ENCODE peak calls at places on chromosomes 12 and 14, in five cellular contexts. One of them, this sample, is unnamed. For H3K4me1, the result is how much of the 10 kb centered on the place peaks cover.

GRCh38 chr12:29398495-29398894 is 17.5 kb upstream of the ERGIC2 start:
- DNase-seq in left lung: no peak
- DNase-seq in neuronal stem cell: no peak
- DNase-seq in CD4-positive, CD25-positive, alpha-beta regulatory T cell: no peak
- DNase-seq in IMR-90: no peak
- DNase-seq in this sample: no peak

GRCh38 chr12:88993655-88994054 is 358.6 kb downstream of the DUSP6 start:
- DNase-seq in neuronal stem cell: peak
- DNase-seq in CD4-positive, CD25-positive, alpha-beta regulatory T cell: no peak
- DNase-seq in left lung: no peak
- DNase-seq in IMR-90: peak
- DNase-seq in this sample: peak

GRCh38 chr12:67034110-67034879 is 234.9 kb upstream of the CAND1 start:
- DNase-seq in left lung: peak
- DNase-seq in IMR-90: peak
- DNase-seq in neuronal stem cell: no peak
- DNase-seq in CD4-positive, CD25-positive, alpha-beta regulatory T cell: no peak
- DNase-seq in this sample: no peak

GRCh38 chr12:118359541-118359915 is 13.2 kb downstream of the TAOK3 start:
- DNase-seq in neuronal stem cell: no peak
- DNase-seq in IMR-90: no peak
- DNase-seq in CD4-positive, CD25-positive, alpha-beta regulatory T cell: peak
- DNase-seq in left lung: no peak
- DNase-seq in this sample: no peak

GRCh38 chr12:5586201-5586600 is 154.3 kb downstream of the NTF3 start:
- DNase-seq in left lung: no peak
- DNase-seq in neuronal stem cell: no peak
- DNase-seq in CD4-positive, CD25-positive, alpha-beta regulatory T cell: no peak
- DNase-seq in IMR-90: peak
- DNase-seq in this sample: no peak

GRCh38 chr14:60363275-60363674 is 114.3 kb downstream of the PPM1A start:
- DNase-seq in left lung: no peak
- DNase-seq in neuronal stem cell: no peak
- DNase-seq in IMR-90: no peak
- DNase-seq in CD4-positive, CD25-positive, alpha-beta regulatory T cell: no peak
- DNase-seq in this sample: no peak

GRCh38 chr14:23316300-23316699 is 5.0 kb upstream of the PABPN1 start:
- DNase-seq in CD4-positive, CD25-positive, alpha-beta regulatory T cell: no peak
- DNase-seq in IMR-90: peak
- DNase-seq in left lung: no peak
- DNase-seq in neuronal stem cell: no peak
- DNase-seq in this sample: no peak

GRCh38 chr12:51488281-51488680 is 63.6 kb downstream of the SLC4A8 start:
- DNase-seq in neuronal stem cell: no peak
- DNase-seq in left lung: no peak
- DNase-seq in IMR-90: peak
- DNase-seq in CD4-positive, CD25-positive, alpha-beta regulatory T cell: no peak
- DNase-seq in this sample: no peak

GRCh38 chr14:29853272-29853671 is 74.4 kb downstream of the PRKD1 start:
- DNase-seq in IMR-90: peak
- DNase-seq in left lung: no peak
- DNase-seq in neuronal stem cell: no peak
- DNase-seq in CD4-positive, CD25-positive, alpha-beta regulatory T cell: no peak
- DNase-seq in this sample: no peak

GRCh38 chr12:79360936-79361335 is 329.8 kb downstream of the PAWR start:
- DNase-seq in neuronal stem cell: no peak
- DNase-seq in IMR-90: no peak
- DNase-seq in CD4-positive, CD25-positive, alpha-beta regulatory T cell: no peak
- DNase-seq in left lung: no peak
- DNase-seq in this sample: no peak
- H3K4me3 ChIP-seq in neuronal stem cell: no peak
- H3K4me3 ChIP-seq in IMR-90: no peak
- H3K4me3 ChIP-seq in CD4-positive, CD25-positive, alpha-beta regulatory T cell: no peak
- H3K4me3 ChIP-seq in left lung: no peak
- H3K4me3 ChIP-seq in this sample: no peak

DNA sequence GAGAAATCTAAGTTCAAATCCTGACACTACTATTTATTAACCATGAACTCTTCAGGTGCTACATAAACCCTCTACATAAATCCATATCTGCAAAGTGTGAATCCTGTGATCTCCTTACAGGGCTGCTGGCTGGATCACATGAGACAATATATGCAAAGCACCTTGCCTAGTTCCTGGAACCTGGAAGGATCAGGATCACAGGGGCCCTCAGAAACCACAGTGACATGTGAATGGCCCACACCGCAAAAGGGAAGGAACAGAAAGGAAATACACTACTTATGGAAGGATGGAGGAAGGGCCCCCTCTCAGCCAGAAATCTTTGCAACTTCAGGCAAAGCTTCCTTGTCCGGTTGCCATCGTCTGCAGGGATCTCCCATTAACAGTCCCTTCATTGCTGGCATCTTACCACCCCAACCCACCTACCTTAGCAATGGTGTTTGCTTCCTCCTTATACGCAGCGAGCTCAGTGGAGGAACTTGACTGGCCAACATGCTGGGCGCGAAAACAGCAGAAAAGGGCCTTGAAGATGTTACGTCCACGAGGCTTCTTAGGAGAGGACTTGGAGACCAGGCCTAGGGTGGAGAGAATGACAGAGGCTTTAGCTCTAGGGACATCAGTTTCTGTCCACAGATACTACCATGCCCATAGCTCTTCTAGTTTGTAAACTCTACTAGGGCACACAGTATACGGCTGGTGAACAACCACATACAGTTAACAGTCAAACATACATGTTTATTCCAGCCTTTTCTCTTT is 10.7 kb upstream of the AVIL start:
- DNase-seq in neuronal stem cell: no peak
- DNase-seq in left lung: no peak
- DNase-seq in CD4-positive, CD25-positive, alpha-beta regulatory T cell: no peak
- DNase-seq in IMR-90: no peak
- DNase-seq in this sample: no peak
- H3K4me1 ChIP-seq in neuronal stem cell: under half
- H3K4me1 ChIP-seq in left lung: half or more
- H3K4me1 ChIP-seq in CD4-positive, CD25-positive, alpha-beta regulatory T cell: under half
- H3K4me1 ChIP-seq in IMR-90: under half
- H3K4me1 ChIP-seq in this sample: under half

DNA sequence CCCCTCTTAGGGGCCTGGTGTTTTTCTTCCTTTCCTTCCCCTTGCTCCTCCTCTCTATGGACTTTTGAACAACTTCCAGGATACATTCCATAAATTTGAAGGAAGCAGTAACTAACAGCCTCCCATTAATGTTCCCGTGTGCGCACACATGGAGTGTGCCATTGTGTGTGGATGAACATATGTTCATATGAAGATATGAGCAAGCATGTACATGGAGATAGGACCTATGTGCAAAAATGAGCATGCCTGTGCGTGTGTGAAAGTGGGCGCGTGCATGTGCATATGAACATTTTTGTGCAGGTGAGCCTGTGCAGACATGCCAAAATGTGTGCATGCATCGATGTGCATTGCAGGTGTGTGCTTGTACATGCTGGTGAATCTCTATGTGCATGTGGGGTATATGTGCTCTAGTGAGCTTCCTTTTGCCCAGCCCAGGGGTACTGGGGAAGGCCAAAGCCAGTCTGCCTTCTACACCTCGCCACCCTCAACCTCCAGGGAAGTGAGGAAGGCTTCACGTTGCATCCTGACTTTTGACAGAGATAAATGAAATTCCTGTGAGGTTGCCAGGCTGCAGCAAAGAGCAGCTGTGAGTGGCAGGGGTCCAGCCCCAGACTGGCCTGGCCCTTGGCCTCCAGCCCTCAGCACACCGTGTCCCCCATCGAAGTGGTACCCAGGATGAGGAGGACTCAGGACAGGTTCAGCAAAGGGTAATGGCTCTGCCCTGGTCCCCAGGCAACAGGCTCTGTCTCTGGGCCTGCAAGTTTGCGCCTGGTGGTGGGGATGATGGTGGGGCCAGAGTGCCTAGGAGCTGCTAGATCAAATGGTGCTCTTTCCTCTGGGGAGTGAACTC is 21.1 kb upstream of the PGF start:
- DNase-seq in CD4-positive, CD25-positive, alpha-beta regulatory T cell: no peak
- DNase-seq in left lung: no peak
- DNase-seq in IMR-90: no peak
- DNase-seq in neuronal stem cell: no peak
- DNase-seq in this sample: no peak
- H3K4me3 ChIP-seq in CD4-positive, CD25-positive, alpha-beta regulatory T cell: no peak
- H3K4me3 ChIP-seq in left lung: no peak
- H3K4me3 ChIP-seq in IMR-90: no peak
- H3K4me3 ChIP-seq in neuronal stem cell: no peak
- H3K4me3 ChIP-seq in this sample: no peak

GRCh38 chr14:69582829-69583228 is 8.2 kb upstream of the CCDC177 start:
- DNase-seq in CD4-positive, CD25-positive, alpha-beta regulatory T cell: no peak
- DNase-seq in neuronal stem cell: no peak
- DNase-seq in IMR-90: no peak
- DNase-seq in left lung: no peak
- DNase-seq in this sample: no peak
- H3K4me1 ChIP-seq in CD4-positive, CD25-positive, alpha-beta regulatory T cell: under half
- H3K4me1 ChIP-seq in neuronal stem cell: under half
- H3K4me1 ChIP-seq in IMR-90: under half
- H3K4me1 ChIP-seq in left lung: under half
- H3K4me1 ChIP-seq in this sample: under half

GRCh38 chr12:131510431-131510830 is 200.5 kb upstream of the SFSWAP start:
- DNase-seq in left lung: no peak
- DNase-seq in CD4-positive, CD25-positive, alpha-beta regulatory T cell: no peak
- DNase-seq in neuronal stem cell: no peak
- DNase-seq in IMR-90: no peak
- DNase-seq in this sample: no peak

GRCh38 chr12:131511391-131511802 is 199.5 kb upstream of the SFSWAP start:
- DNase-seq in neuronal stem cell: no peak
- DNase-seq in CD4-positive, CD25-positive, alpha-beta regulatory T cell: no peak
- DNase-seq in left lung: no peak
- DNase-seq in IMR-90: no peak
- DNase-seq in this sample: no peak

GRCh38 chr12:131509706-131510105 is 201.2 kb upstream of the SFSWAP start:
- DNase-seq in CD4-positive, CD25-positive, alpha-beta regulatory T cell: no peak
- DNase-seq in neuronal stem cell: no peak
- DNase-seq in left lung: no peak
- DNase-seq in IMR-90: no peak
- DNase-seq in this sample: no peak

GRCh38 chr12:131511803-131512564 is 198.9 kb upstream of the SFSWAP start:
- DNase-seq in CD4-positive, CD25-positive, alpha-beta regulatory T cell: no peak
- DNase-seq in neuronal stem cell: no peak
- DNase-seq in IMR-90: no peak
- DNase-seq in left lung: no peak
- DNase-seq in this sample: no peak

DNA sequence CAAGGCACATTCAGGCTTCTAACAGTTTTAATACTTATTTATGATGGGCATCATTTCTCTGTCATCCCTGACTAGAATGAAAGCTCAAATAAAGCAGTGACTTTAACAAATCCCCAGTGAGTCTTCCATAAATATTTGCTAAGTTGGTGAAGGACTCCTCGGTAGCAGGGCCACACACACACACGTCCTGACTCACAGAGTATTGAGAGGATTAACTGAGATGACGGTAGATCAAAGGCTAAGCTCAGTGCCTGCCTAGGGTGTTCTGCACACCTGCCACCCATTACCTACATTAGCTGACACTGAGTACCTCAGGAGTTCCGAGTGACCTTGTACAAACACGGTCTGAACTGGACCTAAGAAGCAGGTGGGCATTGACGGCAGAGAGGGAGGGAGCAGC is 197.3 kb upstream of the SFSWAP start:
- DNase-seq in left lung: no peak
- DNase-seq in IMR-90: no peak
- DNase-seq in CD4-positive, CD25-positive, alpha-beta regulatory T cell: no peak
- DNase-seq in neuronal stem cell: no peak
- DNase-seq in this sample: no peak
- H3K4me3 ChIP-seq in left lung: no peak
- H3K4me3 ChIP-seq in IMR-90: no peak
- H3K4me3 ChIP-seq in CD4-positive, CD25-positive, alpha-beta regulatory T cell: no peak
- H3K4me3 ChIP-seq in neuronal stem cell: no peak
- H3K4me3 ChIP-seq in this sample: no peak

DNA sequence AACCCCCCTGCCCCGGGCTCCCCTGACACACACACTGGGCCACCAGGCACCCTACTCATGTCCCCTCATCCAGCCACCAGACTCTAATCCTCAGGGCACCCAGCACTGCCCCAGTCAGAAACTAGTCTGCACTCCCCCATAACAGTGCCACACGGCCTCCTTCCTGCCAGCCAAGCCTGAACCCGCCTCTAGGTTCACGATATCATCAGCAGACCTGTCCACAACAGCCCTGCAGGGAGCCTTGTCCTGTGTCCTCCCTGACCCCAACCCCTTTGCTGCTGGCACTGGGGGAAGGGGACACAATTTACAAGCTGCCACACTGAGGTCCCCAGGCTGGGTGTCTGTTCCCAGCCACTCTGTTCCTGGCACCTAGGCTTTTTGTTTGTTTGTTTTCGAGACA is 33.6 kb downstream of the LTBP2 start:
- DNase-seq in neuronal stem cell: no peak
- DNase-seq in IMR-90: no peak
- DNase-seq in left lung: no peak
- DNase-seq in CD4-positive, CD25-positive, alpha-beta regulatory T cell: no peak
- DNase-seq in this sample: no peak
- H3K4me1 ChIP-seq in neuronal stem cell: under half
- H3K4me1 ChIP-seq in IMR-90: half or more
- H3K4me1 ChIP-seq in left lung: under half
- H3K4me1 ChIP-seq in CD4-positive, CD25-positive, alpha-beta regulatory T cell: under half
- H3K4me1 ChIP-seq in this sample: under half

DNA sequence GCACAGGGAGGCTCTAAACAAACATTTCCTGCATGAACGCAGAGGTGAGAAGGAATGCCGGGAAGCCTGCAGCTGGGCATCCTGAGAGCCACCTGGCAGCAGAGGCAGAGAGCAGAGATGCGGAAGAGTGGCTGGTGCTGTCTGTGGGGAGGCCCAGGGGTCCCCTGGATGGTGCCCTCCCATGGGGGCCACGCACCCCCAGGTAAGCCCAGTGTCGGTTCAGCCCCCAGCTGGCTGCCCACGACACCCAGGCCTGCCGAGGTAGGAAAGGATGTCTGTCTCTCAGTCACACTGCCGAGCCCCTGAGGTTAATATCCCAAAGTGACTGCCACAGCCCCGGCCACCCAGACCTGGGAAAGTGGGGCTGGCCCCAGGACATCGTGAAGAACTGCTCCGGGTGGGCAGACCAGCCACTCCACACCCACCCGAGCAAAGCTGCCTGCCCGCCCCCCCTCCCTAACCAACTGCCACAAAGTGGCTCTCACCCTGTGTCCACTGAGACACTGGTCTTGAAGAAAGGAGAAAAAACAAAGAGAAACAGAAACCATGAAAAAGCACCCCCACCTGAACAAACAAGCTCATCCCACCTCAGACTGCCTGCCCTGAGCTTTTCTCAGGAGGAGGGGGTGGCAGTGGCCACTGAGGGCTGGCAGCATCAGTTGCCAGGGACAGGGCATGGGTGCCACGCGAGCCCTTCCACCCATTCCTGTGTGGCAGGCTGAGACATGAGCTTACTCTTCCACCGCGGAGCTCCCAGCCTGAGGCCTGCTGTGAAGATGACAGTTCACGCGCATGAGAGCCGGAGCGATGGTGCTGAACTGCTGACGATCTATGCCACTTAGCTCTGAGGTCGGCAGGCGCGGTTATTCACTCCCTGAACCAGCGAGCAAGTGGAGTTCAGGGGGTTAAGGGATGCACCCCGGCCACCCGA is 40.8 kb downstream of the CCDC88C start:
- DNase-seq in neuronal stem cell: no peak
- DNase-seq in IMR-90: no peak
- DNase-seq in CD4-positive, CD25-positive, alpha-beta regulatory T cell: no peak
- DNase-seq in left lung: no peak
- DNase-seq in this sample: no peak
- H3K4me3 ChIP-seq in neuronal stem cell: no peak
- H3K4me3 ChIP-seq in IMR-90: no peak
- H3K4me3 ChIP-seq in CD4-positive, CD25-positive, alpha-beta regulatory T cell: no peak
- H3K4me3 ChIP-seq in left lung: no peak
- H3K4me3 ChIP-seq in this sample: no peak